ENCODE peak calls at places on chromosomes 12 and 14, in eight cellular contexts. V, R, U, C, Q, F, P and J are unnamed samples.
A peak's percentile ranks its signal among the peaks of the same experiment; 100 is the strongest.

GRCh38 chr12:48980389-48980952 is 2.3 kb downstream of the WNT1 start:
- DNase-seq in V (no peak), R (no peak), U (no peak), C (no peak), Q (peak; percentile 88), F (no peak), P (peak; percentile 65), J (no peak)

GRCh38 chr12:96368687-96369086 is 31.6 kb downstream of the CDK17 start:
- DNase-seq in V (no peak), R (no peak), U (no peak), C (no peak), Q (no peak), F (no peak), P (no peak), J (no peak)

GRCh38 chr14:101709962-101710891 is 51.3 kb upstream of the PPP2R5C start:
- DNase-seq in V (no peak), R (peak; percentile 39), U (no peak), C (no peak), Q (no peak), F (no peak), P (no peak), J (no peak)

GRCh38 chr12:66971816-66972215 is 292.9 kb upstream of the GRIP1 start:
- DNase-seq in V (no peak), R (no peak), U (no peak), C (no peak), Q (no peak), F (no peak), P (no peak), J (no peak)

GRCh38 chr12:57085999-57086950 is 2.6 kb upstream of the NAB2 start:
- DNase-seq in V (peak; percentile 79), R (peak; percentile 50), U (peak; percentile 82), C (peak; percentile 26), Q (peak; percentile 90), F (peak; percentile 83), P (peak; percentile 82), J (no peak)

GRCh38 chr12:34625116-34625515 is 602.8 kb downstream of the ALG10 start:
- DNase-seq in V (no peak), R (peak; percentile 29), U (no peak), C (no peak), Q (peak; percentile 43), F (no peak), P (no peak), J (no peak)

GRCh38 chr12:69894800-69895199 is 69.8 kb downstream of the MYRFL start:
- DNase-seq in V (no peak), R (no peak), U (no peak), C (no peak), Q (peak; percentile 46), F (no peak), P (no peak), J (no peak)

GRCh38 chr12:57661376-57661775 is 28.4 kb upstream of the B4GALNT1 start:
- DNase-seq in V (no peak), R (no peak), U (no peak), C (no peak), Q (peak; percentile 17), F (no peak), P (no peak), J (no peak)

GRCh38 chr12:3607821-3608220 is 116.8 kb downstream of the PRMT8 start:
- DNase-seq in V (no peak), R (no peak), U (no peak), C (no peak), Q (no peak), F (no peak), P (no peak), J (no peak)

GRCh38 chr12:15868186-15868585 is 14.0 kb upstream of the STRAP start:
- DNase-seq in V (no peak), R (no peak), U (no peak), C (no peak), Q (no peak), F (no peak), P (no peak), J (no peak)

GRCh38 chr14:59371762-59372161 is 93.4 kb downstream of the GPR135 start:
- DNase-seq in V (no peak), R (no peak), U (peak; percentile 17), C (no peak), Q (no peak), F (no peak), P (no peak), J (no peak)

GRCh38 chr12:121582583-121583333 is 1.9 kb upstream of the KDM2B start:
- DNase-seq in V (peak; percentile 72), R (peak; percentile 86), U (peak; percentile 79), C (no peak), Q (peak; percentile 98), F (no peak), P (no peak), J (no peak)

GRCh38 chr12:17348311-17348710 is 741.7 kb downstream of the RERGL start:
- DNase-seq in V (no peak), R (no peak), U (no peak), C (no peak), Q (no peak), F (no peak), P (no peak), J (no peak)

GRCh38 chr14:50977863-50978520 is 33.7 kb upstream of the PYGL start:
- DNase-seq in V (no peak), R (no peak), U (no peak), C (no peak), Q (no peak), F (no peak), P (no peak), J (no peak)

GRCh38 chr14:23366163-23366921 is 1.4 kb upstream of the EFS start:
- DNase-seq in V (peak; percentile 78), R (no peak), U (peak; percentile 88), C (no peak), Q (peak; percentile 94), F (peak; percentile 72), P (peak; percentile 96), J (peak; percentile 20)

GRCh38 chr14:59189281-59189821 is 884 bp downstream of the DAAM1 start:
- DNase-seq in V (peak; percentile 27), R (no peak), U (peak; percentile 58), C (peak; percentile 15), Q (peak; percentile 28), F (peak; percentile 18), P (peak; percentile 82), J (no peak)

GRCh38 chr14:58871972-58872530 is 234.3 kb downstream of the DACT1 start:
- DNase-seq in V (peak; percentile 39), R (no peak), U (no peak), C (no peak), Q (no peak), F (peak; percentile 38), P (no peak), J (no peak)

GRCh38 chr14:21923820-21924219 is 250.2 kb upstream of the OR4E1 start:
- DNase-seq in V (no peak), R (no peak), U (no peak), C (peak; percentile 38), Q (no peak), F (no peak), P (no peak), J (no peak)

GRCh38 chr14:43525647-43526046 is 981.4 kb downstream of the FSCB start:
- DNase-seq in V (no peak), R (no peak), U (no peak), C (no peak), Q (no peak), F (no peak), P (no peak), J (no peak)

DNA sequence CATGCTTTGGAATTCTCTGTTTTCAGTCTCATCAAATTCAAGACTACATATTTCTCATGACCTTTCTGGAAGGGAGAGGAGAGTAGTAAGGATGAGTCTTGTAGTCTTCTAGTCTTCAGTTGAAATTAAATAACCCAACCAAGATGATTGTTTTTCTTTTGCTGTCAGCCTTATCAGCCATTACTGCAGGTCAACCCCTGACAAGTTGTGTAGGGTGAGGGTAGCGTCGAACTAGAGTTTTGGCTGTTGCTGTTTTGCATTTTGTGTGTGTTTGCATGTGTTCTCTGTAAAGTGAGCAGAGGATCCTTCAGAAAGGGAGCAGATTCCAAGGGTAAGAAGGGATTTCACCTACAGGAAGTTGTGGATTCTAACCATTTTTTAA is 28.4 kb downstream of the DIP2B start:
- DNase-seq in V (no peak), R (no peak), U (no peak), C (no peak), Q (no peak), F (no peak), P (no peak), J (no peak)
- H3K4me3 ChIP-seq in V (no peak overlapping the region), R (no peak overlapping the region), U (no peak overlapping the region), C (no peak overlapping the region), Q (no peak overlapping the region), F (no peak overlapping the region), P (no peak overlapping the region), J (no peak overlapping the region)

GRCh38 chr14:74953686-74954085 is 1.7 kb downstream of the PGF start:
- DNase-seq in V (no peak), R (no peak), U (no peak), C (no peak), Q (no peak), F (no peak), P (no peak), J (no peak)

GRCh38 chr14:74955229-74955999 is at the start of gene PGF:
- DNase-seq in V (peak; percentile 25), R (no peak), U (peak; percentile 84), C (no peak), Q (peak; percentile 80), F (no peak), P (peak; percentile 80), J (no peak)

GRCh38 chr14:74954947-74955228 is 509 bp downstream of the PGF start:
- DNase-seq in V (no peak), R (no peak), U (no peak), C (no peak), Q (no peak), F (no peak), P (no peak), J (no peak)

GRCh38 chr14:74952697-74953484 is 2.5 kb downstream of the PGF start:
- DNase-seq in V (no peak), R (no peak), U (no peak), C (no peak), Q (no peak), F (no peak), P (no peak), J (no peak)

GRCh38 chr14:74954232-74954946 is 1.0 kb downstream of the PGF start:
- DNase-seq in V (no peak), R (peak; percentile 63), U (peak; percentile 92), C (no peak), Q (no peak), F (no peak), P (peak; percentile 63), J (no peak)
- H3K4me3 ChIP-seq in V (no peak overlapping the region), R (peak overlapping the region; percentile 86), U (peak overlapping the region; percentile 32), C (no peak overlapping the region), Q (peak overlapping the region; percentile 28), F (no peak overlapping the region), P (peak overlapping the region; percentile 74), J (peak overlapping the region; percentile 63)

GRCh38 chr12:47736216-47736615 is 10.9 kb upstream of the ENDOU start:
- DNase-seq in V (no peak), R (no peak), U (no peak), C (no peak), Q (no peak), F (no peak), P (no peak), J (no peak)
- H3K4me3 ChIP-seq in V (no peak overlapping the region), R (no peak overlapping the region), U (no peak overlapping the region), C (no peak overlapping the region), Q (no peak overlapping the region), F (no peak overlapping the region), P (no peak overlapping the region), J (no peak overlapping the region)

GRCh38 chr12:12926571-12927071 is 25.3 kb downstream of the GPRC5D start:
- DNase-seq in V (peak; percentile 41), R (no peak), U (no peak), C (no peak), Q (no peak), F (no peak), P (no peak), J (no peak)
- H3K4me3 ChIP-seq in V (no peak overlapping the region), R (peak overlapping the region; percentile 72), U (no peak overlapping the region), C (no peak overlapping the region), Q (no peak overlapping the region), F (no peak overlapping the region), P (no peak overlapping the region), J (no peak overlapping the region)

GRCh38 chr12:124588018-124588634 is 20.7 kb upstream of the NCOR2 start:
- DNase-seq in V (no peak), R (no peak), U (no peak), C (no peak), Q (no peak), F (no peak), P (no peak), J (no peak)
- H3K4me3 ChIP-seq in V (no peak overlapping the region), R (no peak overlapping the region), U (no peak overlapping the region), C (no peak overlapping the region), Q (no peak overlapping the region), F (no peak overlapping the region), P (no peak overlapping the region), J (no peak overlapping the region)